ENCODE peak calls at places on chromosomes 3 and 15, in ten cellular contexts. One of them, this sample, is unnamed.

GRCh38 chr3:147963711-147964110 is 554.5 kb downstream of the ZIC1 start:
- DNase-seq in HT-29: no peak
- DNase-seq in GDM1: no peak
- DNase-seq in effector CD8-positive, alpha-beta T cell: no peak
- DNase-seq in tibial artery: no peak
- DNase-seq in stomach: no peak
- DNase-seq in NCI-H1105 treated with DMSO at 0.1 percent for 48 hours: no peak
- DNase-seq in posterior vena cava: no peak
- DNase-seq in stimulated activated naive CD8-positive, alpha-beta T cell treated with anti-CD3 and anti-CD28 coated beads, Interleukin-15, Interleukin-2, amounts not matched to agents 100 U/mL and 50 U/mL, for 24 hours: no peak
- DNase-seq in HEK293T: no peak
- DNase-seq in this sample: no peak

GRCh38 chr15:69757186-69757585 is 304.6 kb downstream of the RPLP1 start:
- DNase-seq in GDM1: no peak
- DNase-seq in HEK293T: no peak
- DNase-seq in NCI-H1105 treated with DMSO at 0.1 percent for 48 hours: no peak
- DNase-seq in effector CD8-positive, alpha-beta T cell: no peak
- DNase-seq in HT-29: no peak
- DNase-seq in tibial artery: no peak
- DNase-seq in posterior vena cava: no peak
- DNase-seq in stomach: no peak
- DNase-seq in stimulated activated naive CD8-positive, alpha-beta T cell treated with anti-CD3 and anti-CD28 coated beads, Interleukin-15, Interleukin-2, amounts not matched to agents 100 U/mL and 50 U/mL, for 24 hours: peak
- DNase-seq in this sample: no peak

GRCh38 chr3:187150599-187150998 is 11.3 kb upstream of the RPL39L start:
- DNase-seq in GDM1: no peak
- DNase-seq in stimulated activated naive CD8-positive, alpha-beta T cell treated with anti-CD3 and anti-CD28 coated beads, Interleukin-15, Interleukin-2, amounts not matched to agents 100 U/mL and 50 U/mL, for 24 hours: peak
- DNase-seq in effector CD8-positive, alpha-beta T cell: peak
- DNase-seq in tibial artery: no peak
- DNase-seq in stomach: peak
- DNase-seq in posterior vena cava: no peak
- DNase-seq in NCI-H1105 treated with DMSO at 0.1 percent for 48 hours: no peak
- DNase-seq in HT-29: peak
- DNase-seq in HEK293T: no peak
- DNase-seq in this sample: no peak

GRCh38 chr3:58556761-58557181 is 19.8 kb upstream of the ACOX2 start:
- DNase-seq in GDM1: no peak
- DNase-seq in effector CD8-positive, alpha-beta T cell: no peak
- DNase-seq in HT-29: no peak
- DNase-seq in NCI-H1105 treated with DMSO at 0.1 percent for 48 hours: no peak
- DNase-seq in posterior vena cava: peak
- DNase-seq in stomach: no peak
- DNase-seq in tibial artery: no peak
- DNase-seq in stimulated activated naive CD8-positive, alpha-beta T cell treated with anti-CD3 and anti-CD28 coated beads, Interleukin-15, Interleukin-2, amounts not matched to agents 100 U/mL and 50 U/mL, for 24 hours: no peak
- DNase-seq in HEK293T: no peak
- DNase-seq in this sample: no peak

GRCh38 chr3:126797563-126797962 is 93.5 kb downstream of the CHCHD6 start:
- DNase-seq in HEK293T: no peak
- DNase-seq in effector CD8-positive, alpha-beta T cell: no peak
- DNase-seq in HT-29: no peak
- DNase-seq in stimulated activated naive CD8-positive, alpha-beta T cell treated with anti-CD3 and anti-CD28 coated beads, Interleukin-15, Interleukin-2, amounts not matched to agents 100 U/mL and 50 U/mL, for 24 hours: no peak
- DNase-seq in NCI-H1105 treated with DMSO at 0.1 percent for 48 hours: no peak
- DNase-seq in GDM1: no peak
- DNase-seq in posterior vena cava: no peak
- DNase-seq in tibial artery: no peak
- DNase-seq in stomach: no peak
- DNase-seq in this sample: no peak

GRCh38 chr3:14535616-14536015 is 4.5 kb downstream of the GRIP2 start:
- DNase-seq in NCI-H1105 treated with DMSO at 0.1 percent for 48 hours: no peak
- DNase-seq in effector CD8-positive, alpha-beta T cell: no peak
- DNase-seq in HEK293T: no peak
- DNase-seq in posterior vena cava: peak
- DNase-seq in HT-29: no peak
- DNase-seq in GDM1: no peak
- DNase-seq in tibial artery: no peak
- DNase-seq in stimulated activated naive CD8-positive, alpha-beta T cell treated with anti-CD3 and anti-CD28 coated beads, Interleukin-15, Interleukin-2, amounts not matched to agents 100 U/mL and 50 U/mL, for 24 hours: no peak
- DNase-seq in stomach: no peak
- DNase-seq in this sample: no peak

GRCh38 chr15:38440353-38441129 is 13.4 kb upstream of the FAM98B start:
- DNase-seq in NCI-H1105 treated with DMSO at 0.1 percent for 48 hours: peak
- DNase-seq in effector CD8-positive, alpha-beta T cell: peak
- DNase-seq in tibial artery: no peak
- DNase-seq in stomach: peak
- DNase-seq in stimulated activated naive CD8-positive, alpha-beta T cell treated with anti-CD3 and anti-CD28 coated beads, Interleukin-15, Interleukin-2, amounts not matched to agents 100 U/mL and 50 U/mL, for 24 hours: peak
- DNase-seq in HEK293T: peak
- DNase-seq in posterior vena cava: no peak
- DNase-seq in HT-29: peak
- DNase-seq in GDM1: peak
- DNase-seq in this sample: no peak

GRCh38 chr3:18124501-18124900 is 300.6 kb downstream of the SATB1 start:
- DNase-seq in GDM1: no peak
- DNase-seq in stimulated activated naive CD8-positive, alpha-beta T cell treated with anti-CD3 and anti-CD28 coated beads, Interleukin-15, Interleukin-2, amounts not matched to agents 100 U/mL and 50 U/mL, for 24 hours: no peak
- DNase-seq in posterior vena cava: no peak
- DNase-seq in NCI-H1105 treated with DMSO at 0.1 percent for 48 hours: peak
- DNase-seq in stomach: no peak
- DNase-seq in HT-29: peak
- DNase-seq in tibial artery: no peak
- DNase-seq in HEK293T: no peak
- DNase-seq in effector CD8-positive, alpha-beta T cell: no peak
- DNase-seq in this sample: no peak

GRCh38 chr3:30282052-30282708 is 324.2 kb upstream of the TGFBR2 start:
- DNase-seq in stomach: no peak
- DNase-seq in tibial artery: no peak
- DNase-seq in posterior vena cava: no peak
- DNase-seq in NCI-H1105 treated with DMSO at 0.1 percent for 48 hours: no peak
- DNase-seq in HEK293T: no peak
- DNase-seq in effector CD8-positive, alpha-beta T cell: no peak
- DNase-seq in stimulated activated naive CD8-positive, alpha-beta T cell treated with anti-CD3 and anti-CD28 coated beads, Interleukin-15, Interleukin-2, amounts not matched to agents 100 U/mL and 50 U/mL, for 24 hours: no peak
- DNase-seq in HT-29: no peak
- DNase-seq in GDM1: no peak
- DNase-seq in this sample: no peak

GRCh38 chr3:151135548-151136337 is 50.3 kb downstream of the MED12L start:
- DNase-seq in NCI-H1105 treated with DMSO at 0.1 percent for 48 hours: peak
- DNase-seq in tibial artery: no peak
- DNase-seq in HT-29: no peak
- DNase-seq in stimulated activated naive CD8-positive, alpha-beta T cell treated with anti-CD3 and anti-CD28 coated beads, Interleukin-15, Interleukin-2, amounts not matched to agents 100 U/mL and 50 U/mL, for 24 hours: peak
- DNase-seq in stomach: peak
- DNase-seq in posterior vena cava: no peak
- DNase-seq in HEK293T: no peak
- DNase-seq in GDM1: peak
- DNase-seq in effector CD8-positive, alpha-beta T cell: no peak
- DNase-seq in this sample: no peak

GRCh38 chr3:9862391-9863235 is 17.4 kb downstream of the CIDEC start:
- DNase-seq in HEK293T: no peak
- DNase-seq in NCI-H1105 treated with DMSO at 0.1 percent for 48 hours: no peak
- DNase-seq in GDM1: no peak
- DNase-seq in effector CD8-positive, alpha-beta T cell: no peak
- DNase-seq in stimulated activated naive CD8-positive, alpha-beta T cell treated with anti-CD3 and anti-CD28 coated beads, Interleukin-15, Interleukin-2, amounts not matched to agents 100 U/mL and 50 U/mL, for 24 hours: peak
- DNase-seq in HT-29: peak
- DNase-seq in tibial artery: no peak
- DNase-seq in stomach: peak
- DNase-seq in posterior vena cava: peak
- DNase-seq in this sample: no peak

GRCh38 chr3:58013973-58014649 is 5.9 kb downstream of the FLNB start:
- DNase-seq in GDM1: no peak
- DNase-seq in posterior vena cava: peak
- DNase-seq in HT-29: peak
- DNase-seq in effector CD8-positive, alpha-beta T cell: no peak
- DNase-seq in NCI-H1105 treated with DMSO at 0.1 percent for 48 hours: no peak
- DNase-seq in stomach: peak
- DNase-seq in tibial artery: peak
- DNase-seq in HEK293T: no peak
- DNase-seq in stimulated activated naive CD8-positive, alpha-beta T cell treated with anti-CD3 and anti-CD28 coated beads, Interleukin-15, Interleukin-2, amounts not matched to agents 100 U/mL and 50 U/mL, for 24 hours: no peak
- DNase-seq in this sample: peak

GRCh38 chr3:49019941-49020334 is 1.6 kb upstream of the DALRD3 start:
- DNase-seq in posterior vena cava: no peak
- DNase-seq in tibial artery: no peak
- DNase-seq in NCI-H1105 treated with DMSO at 0.1 percent for 48 hours: no peak
- DNase-seq in stomach: no peak
- DNase-seq in stimulated activated naive CD8-positive, alpha-beta T cell treated with anti-CD3 and anti-CD28 coated beads, Interleukin-15, Interleukin-2, amounts not matched to agents 100 U/mL and 50 U/mL, for 24 hours: no peak
- DNase-seq in GDM1: peak
- DNase-seq in effector CD8-positive, alpha-beta T cell: no peak
- DNase-seq in HEK293T: no peak
- DNase-seq in HT-29: peak
- DNase-seq in this sample: no peak

GRCh38 chr3:43748179-43748578 is 57.4 kb downstream of the ABHD5 start:
- DNase-seq in NCI-H1105 treated with DMSO at 0.1 percent for 48 hours: no peak
- DNase-seq in stomach: no peak
- DNase-seq in GDM1: no peak
- DNase-seq in tibial artery: no peak
- DNase-seq in effector CD8-positive, alpha-beta T cell: no peak
- DNase-seq in posterior vena cava: no peak
- DNase-seq in HT-29: no peak
- DNase-seq in stimulated activated naive CD8-positive, alpha-beta T cell treated with anti-CD3 and anti-CD28 coated beads, Interleukin-15, Interleukin-2, amounts not matched to agents 100 U/mL and 50 U/mL, for 24 hours: no peak
- DNase-seq in HEK293T: no peak
- DNase-seq in this sample: no peak

GRCh38 chr3:79286882-79287281 is 480.9 kb downstream of the ROBO1 start:
- DNase-seq in tibial artery: no peak
- DNase-seq in HEK293T: no peak
- DNase-seq in effector CD8-positive, alpha-beta T cell: no peak
- DNase-seq in HT-29: no peak
- DNase-seq in NCI-H1105 treated with DMSO at 0.1 percent for 48 hours: no peak
- DNase-seq in GDM1: no peak
- DNase-seq in posterior vena cava: no peak
- DNase-seq in stimulated activated naive CD8-positive, alpha-beta T cell treated with anti-CD3 and anti-CD28 coated beads, Interleukin-15, Interleukin-2, amounts not matched to agents 100 U/mL and 50 U/mL, for 24 hours: no peak
- DNase-seq in stomach: no peak
- DNase-seq in this sample: no peak

GRCh38 chr15:45106002-45106790 is 7.8 kb downstream of the DUOX2 start:
- DNase-seq in HEK293T: no peak
- DNase-seq in GDM1: no peak
- DNase-seq in tibial artery: peak
- DNase-seq in HT-29: no peak
- DNase-seq in stomach: peak
- DNase-seq in posterior vena cava: peak
- DNase-seq in effector CD8-positive, alpha-beta T cell: no peak
- DNase-seq in NCI-H1105 treated with DMSO at 0.1 percent for 48 hours: no peak
- DNase-seq in stimulated activated naive CD8-positive, alpha-beta T cell treated with anti-CD3 and anti-CD28 coated beads, Interleukin-15, Interleukin-2, amounts not matched to agents 100 U/mL and 50 U/mL, for 24 hours: no peak
- DNase-seq in this sample: no peak

GRCh38 chr15:36925671-36926421 is 174.5 kb downstream of the MEIS2 start:
- DNase-seq in stimulated activated naive CD8-positive, alpha-beta T cell treated with anti-CD3 and anti-CD28 coated beads, Interleukin-15, Interleukin-2, amounts not matched to agents 100 U/mL and 50 U/mL, for 24 hours: no peak
- DNase-seq in GDM1: no peak
- DNase-seq in tibial artery: no peak
- DNase-seq in NCI-H1105 treated with DMSO at 0.1 percent for 48 hours: peak
- DNase-seq in effector CD8-positive, alpha-beta T cell: no peak
- DNase-seq in HT-29: no peak
- DNase-seq in posterior vena cava: no peak
- DNase-seq in HEK293T: peak
- DNase-seq in stomach: no peak
- DNase-seq in this sample: no peak

GRCh38 chr3:27508421-27508820 is 24.2 kb upstream of the SLC4A7 start:
- DNase-seq in posterior vena cava: no peak
- DNase-seq in stomach: no peak
- DNase-seq in effector CD8-positive, alpha-beta T cell: no peak
- DNase-seq in stimulated activated naive CD8-positive, alpha-beta T cell treated with anti-CD3 and anti-CD28 coated beads, Interleukin-15, Interleukin-2, amounts not matched to agents 100 U/mL and 50 U/mL, for 24 hours: no peak
- DNase-seq in NCI-H1105 treated with DMSO at 0.1 percent for 48 hours: no peak
- DNase-seq in GDM1: no peak
- DNase-seq in tibial artery: no peak
- DNase-seq in HEK293T: no peak
- DNase-seq in HT-29: no peak
- DNase-seq in this sample: no peak

GRCh38 chr15:85946986-85947385 is 132.7 kb upstream of the AGBL1 start:
- DNase-seq in posterior vena cava: no peak
- DNase-seq in tibial artery: no peak
- DNase-seq in stomach: no peak
- DNase-seq in stimulated activated naive CD8-positive, alpha-beta T cell treated with anti-CD3 and anti-CD28 coated beads, Interleukin-15, Interleukin-2, amounts not matched to agents 100 U/mL and 50 U/mL, for 24 hours: no peak
- DNase-seq in NCI-H1105 treated with DMSO at 0.1 percent for 48 hours: no peak
- DNase-seq in GDM1: no peak
- DNase-seq in HT-29: no peak
- DNase-seq in effector CD8-positive, alpha-beta T cell: no peak
- DNase-seq in HEK293T: no peak
- DNase-seq in this sample: no peak

GRCh38 chr15:48603922-48604321 is 41.6 kb downstream of the FBN1 start:
- DNase-seq in stimulated activated naive CD8-positive, alpha-beta T cell treated with anti-CD3 and anti-CD28 coated beads, Interleukin-15, Interleukin-2, amounts not matched to agents 100 U/mL and 50 U/mL, for 24 hours: no peak
- DNase-seq in effector CD8-positive, alpha-beta T cell: no peak
- DNase-seq in tibial artery: no peak
- DNase-seq in posterior vena cava: no peak
- DNase-seq in GDM1: no peak
- DNase-seq in NCI-H1105 treated with DMSO at 0.1 percent for 48 hours: no peak
- DNase-seq in stomach: no peak
- DNase-seq in HEK293T: no peak
- DNase-seq in HT-29: no peak
- DNase-seq in this sample: no peak

GRCh38 chr3:146382386-146382785 is 87.0 kb downstream of the PLSCR2 start:
- DNase-seq in HT-29: peak
- DNase-seq in tibial artery: no peak
- DNase-seq in HEK293T: peak
- DNase-seq in stimulated activated naive CD8-positive, alpha-beta T cell treated with anti-CD3 and anti-CD28 coated beads, Interleukin-15, Interleukin-2, amounts not matched to agents 100 U/mL and 50 U/mL, for 24 hours: no peak
- DNase-seq in effector CD8-positive, alpha-beta T cell: no peak
- DNase-seq in GDM1: no peak
- DNase-seq in stomach: no peak
- DNase-seq in NCI-H1105 treated with DMSO at 0.1 percent for 48 hours: peak
- DNase-seq in posterior vena cava: no peak
- DNase-seq in this sample: no peak

GRCh38 chr3:160837394-160837975 is 81.5 kb downstream of the PPM1L start:
- DNase-seq in HEK293T: no peak
- DNase-seq in posterior vena cava: no peak
- DNase-seq in GDM1: no peak
- DNase-seq in HT-29: peak
- DNase-seq in tibial artery: no peak
- DNase-seq in stimulated activated naive CD8-positive, alpha-beta T cell treated with anti-CD3 and anti-CD28 coated beads, Interleukin-15, Interleukin-2, amounts not matched to agents 100 U/mL and 50 U/mL, for 24 hours: no peak
- DNase-seq in NCI-H1105 treated with DMSO at 0.1 percent for 48 hours: no peak
- DNase-seq in effector CD8-positive, alpha-beta T cell: no peak
- DNase-seq in stomach: no peak
- DNase-seq in this sample: no peak

GRCh38 chr3:30241721-30242120 is 364.7 kb upstream of the TGFBR2 start:
- DNase-seq in stomach: no peak
- DNase-seq in posterior vena cava: no peak
- DNase-seq in HT-29: no peak
- DNase-seq in tibial artery: no peak
- DNase-seq in stimulated activated naive CD8-positive, alpha-beta T cell treated with anti-CD3 and anti-CD28 coated beads, Interleukin-15, Interleukin-2, amounts not matched to agents 100 U/mL and 50 U/mL, for 24 hours: no peak
- DNase-seq in effector CD8-positive, alpha-beta T cell: no peak
- DNase-seq in NCI-H1105 treated with DMSO at 0.1 percent for 48 hours: no peak
- DNase-seq in GDM1: no peak
- DNase-seq in HEK293T: no peak
- DNase-seq in this sample: no peak

GRCh38 chr3:74861211-74861610 is 246.8 kb upstream of the CNTN3 start:
- DNase-seq in GDM1: no peak
- DNase-seq in posterior vena cava: no peak
- DNase-seq in tibial artery: no peak
- DNase-seq in stimulated activated naive CD8-positive, alpha-beta T cell treated with anti-CD3 and anti-CD28 coated beads, Interleukin-15, Interleukin-2, amounts not matched to agents 100 U/mL and 50 U/mL, for 24 hours: no peak
- DNase-seq in stomach: no peak
- DNase-seq in HT-29: no peak
- DNase-seq in HEK293T: no peak
- DNase-seq in NCI-H1105 treated with DMSO at 0.1 percent for 48 hours: no peak
- DNase-seq in effector CD8-positive, alpha-beta T cell: no peak
- DNase-seq in this sample: no peak

GRCh38 chr3:184770541-184770940 is 41.4 kb upstream of the VPS8 start:
- DNase-seq in HEK293T: no peak
- DNase-seq in posterior vena cava: peak
- DNase-seq in stimulated activated naive CD8-positive, alpha-beta T cell treated with anti-CD3 and anti-CD28 coated beads, Interleukin-15, Interleukin-2, amounts not matched to agents 100 U/mL and 50 U/mL, for 24 hours: no peak
- DNase-seq in tibial artery: no peak
- DNase-seq in effector CD8-positive, alpha-beta T cell: no peak
- DNase-seq in GDM1: no peak
- DNase-seq in HT-29: no peak
- DNase-seq in NCI-H1105 treated with DMSO at 0.1 percent for 48 hours: no peak
- DNase-seq in stomach: no peak
- DNase-seq in this sample: no peak

GRCh38 chr15:31135523-31135922 is 34.0 kb upstream of the TRPM1 start:
- DNase-seq in effector CD8-positive, alpha-beta T cell: no peak
- DNase-seq in stimulated activated naive CD8-positive, alpha-beta T cell treated with anti-CD3 and anti-CD28 coated beads, Interleukin-15, Interleukin-2, amounts not matched to agents 100 U/mL and 50 U/mL, for 24 hours: no peak
- DNase-seq in stomach: no peak
- DNase-seq in posterior vena cava: no peak
- DNase-seq in NCI-H1105 treated with DMSO at 0.1 percent for 48 hours: no peak
- DNase-seq in HEK293T: no peak
- DNase-seq in HT-29: no peak
- DNase-seq in tibial artery: no peak
- DNase-seq in GDM1: no peak
- DNase-seq in this sample: no peak

GRCh38 chr3:143234521-143234920 is 115.0 kb downstream of the CHST2 start:
- DNase-seq in stimulated activated naive CD8-positive, alpha-beta T cell treated with anti-CD3 and anti-CD28 coated beads, Interleukin-15, Interleukin-2, amounts not matched to agents 100 U/mL and 50 U/mL, for 24 hours: no peak
- DNase-seq in NCI-H1105 treated with DMSO at 0.1 percent for 48 hours: no peak
- DNase-seq in GDM1: no peak
- DNase-seq in HT-29: no peak
- DNase-seq in posterior vena cava: no peak
- DNase-seq in HEK293T: no peak
- DNase-seq in stomach: no peak
- DNase-seq in tibial artery: no peak
- DNase-seq in effector CD8-positive, alpha-beta T cell: no peak
- DNase-seq in this sample: no peak

GRCh38 chr15:70387086-70387485 is 289.4 kb upstream of the TLE3 start:
- DNase-seq in HEK293T: no peak
- DNase-seq in NCI-H1105 treated with DMSO at 0.1 percent for 48 hours: no peak
- DNase-seq in tibial artery: no peak
- DNase-seq in stimulated activated naive CD8-positive, alpha-beta T cell treated with anti-CD3 and anti-CD28 coated beads, Interleukin-15, Interleukin-2, amounts not matched to agents 100 U/mL and 50 U/mL, for 24 hours: no peak
- DNase-seq in HT-29: no peak
- DNase-seq in stomach: no peak
- DNase-seq in effector CD8-positive, alpha-beta T cell: no peak
- DNase-seq in posterior vena cava: no peak
- DNase-seq in GDM1: no peak
- DNase-seq in this sample: peak